ENCODE peak calls at places on chromosomes 11 and 22, in six cellular contexts. G is CD8-positive, alpha-beta memory T cell; N is CD8-positive, alpha-beta T cell; H is breast epithelium; C is tibial artery; I is esophagus squamous epithelium. U is an unnamed sample.

GRCh38 chr22:49148895-49149418 is 678.7 kb downstream of the BRD1 start:
- DNase-seq in G (no peak), N (no peak), H (no peak), C (no peak), I (no peak), U (no peak)

GRCh38 chr11:112885744-112886706 is 75.2 kb upstream of the NCAM1 start:
- DNase-seq in G (no peak), N (no peak), H (no peak), C (no peak), I (no peak), U (no peak)

GRCh38 chr22:36641902-36642640 is 61.5 kb downstream of the CACNG2 start:
- DNase-seq in G (no peak), N (no peak), H (no peak), C (no peak), I (no peak), U (no peak)

GRCh38 chr11:36053901-36054300 is 110.0 kb downstream of the LDLRAD3 start:
- DNase-seq in G (no peak), N (no peak), H (no peak), C (no peak), I (no peak), U (no peak)

GRCh38 chr11:115222863-115223530 is 281.2 kb downstream of the CADM1 start:
- DNase-seq in G (no peak), N (no peak), H (no peak), C (no peak), I (no peak), U (no peak)

GRCh38 chr11:11977206-11977938 is 31.1 kb downstream of the DKK3 start:
- DNase-seq in G (no peak), N (no peak), H (peak; percentile 64), C (peak; percentile 88), I (no peak), U (no peak)

GRCh38 chr11:111645657-111646316 is 43.5 kb downstream of the SIK2 start:
- DNase-seq in G (no peak), N (no peak), H (no peak), C (no peak), I (no peak), U (no peak)

GRCh38 chr22:29344137-29344536 is 28.6 kb upstream of the RASL10A start:
- DNase-seq in G (no peak), N (no peak), H (peak; percentile 83), C (no peak), I (no peak), U (no peak)

GRCh38 chr11:62546937-62547625 is 475 bp upstream of the AHNAK start:
- DNase-seq in G (no peak), N (no peak), H (no peak), C (no peak), I (no peak), U (no peak)

GRCh38 chr22:33923660-33924246 is 3.5 kb upstream of the LARGE1 start:
- DNase-seq in G (no peak), N (no peak), H (no peak), C (peak; percentile 65), I (no peak), U (peak; percentile 9)

GRCh38 chr11:72224587-72225410 is at the start of gene INPPL1:
- DNase-seq in G (peak; percentile 42), N (peak; percentile 16), H (no peak), C (peak; percentile 78), I (no peak), U (no peak)

GRCh38 chr22:40520562-40520961 is 116.0 kb downstream of the MRTFA start:
- DNase-seq in G (no peak), N (no peak), H (no peak), C (no peak), I (no peak), U (no peak)

GRCh38 chr22:31898911-31899310 is 45.4 kb upstream of the YWHAH start:
- DNase-seq in G (no peak), N (no peak), H (no peak), C (no peak), I (no peak), U (peak; percentile 36)

GRCh38 chr11:100515087-100515486 is 172.0 kb upstream of the ARHGAP42 start:
- DNase-seq in G (no peak), N (no peak), H (no peak), C (no peak), I (no peak), U (no peak)

GRCh38 chr11:18012314-18012905 is 437 bp downstream of the SERGEF start:
- DNase-seq in G (peak; percentile 41), N (no peak), H (no peak), C (peak; percentile 70), I (no peak), U (no peak)

GRCh38 chr22:47270463-47271135 is 508.1 kb downstream of the TBC1D22A start:
- DNase-seq in G (no peak), N (no peak), H (no peak), C (no peak), I (no peak), U (no peak)

GRCh38 chr11:64675417-64676252 is 47.4 kb downstream of the NRXN2 start:
- DNase-seq in G (no peak), N (no peak), H (no peak), C (peak; percentile 97), I (no peak), U (no peak)

GRCh38 chr22:30347255-30347892 is 9.3 kb downstream of the SF3A1 start:
- DNase-seq in G (no peak), N (no peak), H (no peak), C (no peak), I (no peak), U (no peak)

GRCh38 chr22:30348395-30348794 is 8.3 kb downstream of the SF3A1 start:
- DNase-seq in G (no peak), N (no peak), H (no peak), C (no peak), I (no peak), U (no peak)

GRCh38 chr22:30344447-30345200 is 12.1 kb downstream of the SF3A1 start:
- DNase-seq in G (no peak), N (no peak), H (no peak), C (no peak), I (no peak), U (no peak)

GRCh38 chr22:30351226-30351625 is 5.5 kb downstream of the SF3A1 start:
- DNase-seq in G (no peak), N (no peak), H (no peak), C (no peak), I (no peak), U (no peak)

DNA sequence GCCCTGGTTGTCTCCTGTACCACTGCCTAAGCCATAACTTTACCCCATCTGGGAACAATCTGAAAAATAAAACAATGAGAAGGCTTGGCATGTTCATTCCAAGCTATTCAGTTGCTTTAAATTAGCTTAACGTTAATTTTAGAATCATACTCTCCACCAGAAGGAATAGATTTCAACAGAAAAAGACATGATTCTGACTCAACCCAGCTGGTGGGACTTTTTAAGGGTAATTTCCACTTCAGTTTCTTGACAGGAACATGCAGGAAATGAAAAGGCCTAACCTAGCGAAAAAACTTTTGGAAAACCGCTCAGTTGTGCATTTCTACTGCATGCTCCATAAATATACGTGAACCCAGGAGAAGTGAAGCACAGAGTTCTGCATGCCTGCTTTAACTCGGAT is 7.9 kb downstream of the SF3A1 start:
- DNase-seq in G (no peak), N (no peak), H (no peak), C (no peak), I (no peak), U (no peak)
- H3K27ac ChIP-seq in G (no peak overlapping the region), N (no peak overlapping the region), H (no peak overlapping the region), C (no peak overlapping the region), I (no peak overlapping the region), U (peak overlapping the region; percentile 55)

GRCh38 chr22:19423906-19424500 is 7.5 kb downstream of the HIRA start:
- DNase-seq in G (no peak), N (no peak), H (no peak), C (no peak), I (no peak), U (no peak)
- H3K27ac ChIP-seq in G (no peak overlapping the region), N (no peak overlapping the region), H (no peak overlapping the region), C (no peak overlapping the region), I (no peak overlapping the region), U (no peak overlapping the region)

GRCh38 chr11:47105974-47106373 is 70.7 kb downstream of the ARFGAP2 start:
- DNase-seq in G (no peak), N (no peak), H (no peak), C (no peak), I (no peak), U (no peak)
- H3K27ac ChIP-seq in G (no peak overlapping the region), N (no peak overlapping the region), H (no peak overlapping the region), C (no peak overlapping the region), I (no peak overlapping the region), U (peak overlapping the region; percentile 67)

GRCh38 chr11:93871521-93871920 is 21.1 kb upstream of the VSTM5 start:
- DNase-seq in G (no peak), N (no peak), H (no peak), C (no peak), I (no peak), U (no peak)

GRCh38 chr11:93875637-93876036 is 25.2 kb upstream of the VSTM5 start:
- DNase-seq in G (no peak), N (no peak), H (no peak), C (no peak), I (no peak), U (no peak)

GRCh38 chr11:93869830-93870229 is 19.4 kb upstream of the VSTM5 start:
- DNase-seq in G (no peak), N (no peak), H (no peak), C (no peak), I (no peak), U (no peak)

GRCh38 chr11:93870616-93871015 is 20.2 kb upstream of the VSTM5 start:
- DNase-seq in G (no peak), N (no peak), H (no peak), C (no peak), I (no peak), U (no peak)
- H3K27ac ChIP-seq in G (no peak overlapping the region), N (no peak overlapping the region), H (no peak overlapping the region), C (no peak overlapping the region), I (no peak overlapping the region), U (no peak overlapping the region)

GRCh38 chr11:61174949-61175348 is 13.7 kb upstream of the VPS37C start:
- DNase-seq in G (no peak), N (no peak), H (no peak), C (no peak), I (no peak), U (no peak)
- H3K27ac ChIP-seq in G (no peak overlapping the region), N (no peak overlapping the region), H (no peak overlapping the region), C (no peak overlapping the region), I (no peak overlapping the region), U (no peak overlapping the region)

DNA sequence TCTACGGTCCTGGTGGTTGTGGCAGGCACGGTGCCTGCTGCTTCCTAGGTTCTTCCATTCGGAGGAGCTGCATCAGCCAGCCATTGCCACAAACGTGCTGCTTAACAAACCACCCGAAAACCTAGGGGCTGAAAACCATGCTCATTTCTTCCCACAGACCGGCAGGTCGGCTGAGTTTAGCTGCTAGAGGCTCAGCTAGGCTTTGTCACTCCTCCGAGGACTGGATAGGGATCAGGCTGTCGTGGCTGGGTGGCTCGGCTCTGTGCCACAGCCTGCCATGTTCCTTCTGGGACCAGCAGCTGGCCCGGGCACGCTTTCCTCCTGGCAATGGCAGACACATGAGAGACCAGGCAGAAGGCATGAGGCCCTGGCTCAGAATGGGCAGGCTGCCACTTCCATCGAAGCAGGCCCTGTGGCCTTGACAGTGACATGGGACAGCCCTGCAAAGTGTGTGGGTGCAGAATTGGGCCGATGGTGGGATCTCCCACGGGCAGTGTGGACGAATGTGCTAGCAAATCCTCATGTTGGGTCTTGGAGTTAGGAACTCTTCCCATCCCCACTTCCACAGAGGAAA is 20.9 kb downstream of the PARVG start:
- DNase-seq in G (no peak), N (no peak), H (peak; percentile 40), C (no peak), I (no peak), U (no peak)
- H3K27ac ChIP-seq in G (no peak overlapping the region), N (no peak overlapping the region), H (no peak overlapping the region), C (no peak overlapping the region), I (no peak overlapping the region), U (no peak overlapping the region)

GRCh38 chr22:35552186-35552842 is 11.7 kb downstream of the RASD2 start:
- DNase-seq in G (peak; percentile 80), N (peak; percentile 67), H (no peak), C (no peak), I (no peak), U (no peak)
- H3K27ac ChIP-seq in G (no peak overlapping the region), N (no peak overlapping the region), H (no peak overlapping the region), C (no peak overlapping the region), I (no peak overlapping the region), U (no peak overlapping the region)

U was measured in caudate nucleus.